ENCODE peak calls at places on chromosomes 16 and 17, in eight cellular contexts. B is EL; R is AML-193; A is HT1080; U is NCI-H1092 treated with DMSO at 0.1 percent for 48 hours; X is T1000; Z is activated effector memory CD4-positive, alpha-beta T cell treated with Interleukin-2 at 50 U/mL for 16 hours; S is ELR. K is an unnamed sample.
A peak's percentile ranks its signal among the peaks of the same experiment; 100 is the strongest.

GRCh38 chr17:3592216-3592860 is 16.9 kb downstream of the TRPV1 start:
- DNase-seq in A (no peak), X (no peak), S (no peak), B (no peak), Z (no peak), R (no peak), U (no peak), K (no peak)

GRCh38 chr16:27551046-27551445 is 1.1 kb downstream of the KATNIP start:
- DNase-seq in R (no peak), S (no peak), U (no peak), B (no peak), X (no peak), Z (no peak), A (no peak), K (no peak)

GRCh38 chr16:82848013-82848412 is 221.2 kb downstream of the CDH13 start:
- DNase-seq in Z (no peak), B (no peak), X (no peak), S (no peak), U (no peak), A (no peak), R (no peak), K (no peak)

GRCh38 chr17:72370819-72371218 is 250.0 kb downstream of the SOX9 start:
- DNase-seq in U (no peak), X (peak; percentile 27), Z (no peak), A (peak; percentile 81), S (peak; percentile 77), R (no peak), B (peak; percentile 73), K (peak; percentile 59)

GRCh38 chr17:7293821-7294613 is 422 bp downstream of the YBX2 start:
- DNase-seq in X (no peak), B (no peak), U (no peak), A (no peak), R (no peak), Z (no peak), S (no peak), K (no peak)

GRCh38 chr17:75098861-75099260 is 10.9 kb upstream of the ARMC7 start:
- DNase-seq in X (no peak), R (no peak), A (no peak), S (no peak), U (no peak), Z (no peak), B (no peak), K (no peak)

GRCh38 chr16:85187447-85187846 is 75.2 kb upstream of the CIBAR2 start:
- DNase-seq in X (no peak), R (no peak), Z (no peak), B (no peak), S (no peak), A (no peak), U (no peak), K (no peak)

GRCh38 chr17:28684963-28685362 is 23.0 kb downstream of the SUPT6H start:
- DNase-seq in X (no peak), B (peak; percentile 29), S (peak; percentile 32), Z (no peak), R (no peak), U (no peak), A (peak; percentile 13), K (peak; percentile 44)

GRCh38 chr17:50037321-50038107 is 18.4 kb upstream of the ITGA3 start:
- DNase-seq in X (peak; percentile 56), S (peak; percentile 91), Z (no peak), R (no peak), B (peak; percentile 93), U (no peak), A (peak; percentile 73), K (peak; percentile 79)

GRCh38 chr16:13997933-13998332 is 73.2 kb upstream of the MRTFB start:
- DNase-seq in U (no peak), S (no peak), X (no peak), B (no peak), R (no peak), Z (no peak), A (no peak), K (no peak)